ENCODE peak calls at places on chromosome 5, in six cellular contexts. E is GM12878, A is A549, O is K562, X is SK-N-SH, M is WTC11. G is an unnamed sample.

GRCh38 chr5:35656721-35657120 is 39.1 kb downstream of the SPEF2 start:
- DNase-seq in E (no peak), A (no peak), O (no peak), X (no peak), M (no peak), G (no peak)

GRCh38 chr5:14588145-14588544 is 6.6 kb downstream of the OTULINL start:
- DNase-seq in E (no peak), A (no peak), O (no peak), X (no peak), M (no peak), G (peak)

GRCh38 chr5:61023131-61023530 is 78.1 kb downstream of the NDUFAF2 start:
- DNase-seq in E (no peak), A (no peak), O (no peak), X (no peak), M (no peak), G (no peak)

GRCh38 chr5:107383414-107383813 is 287.3 kb downstream of the EFNA5 start:
- DNase-seq in E (no peak), A (no peak), O (no peak), X (no peak), M (no peak), G (no peak)

GRCh38 chr5:172939045-172939444 is 20.2 kb upstream of the RPL26L1 start:
- DNase-seq in E (no peak), A (no peak), O (peak), X (no peak), M (peak), G (peak)

GRCh38 chr5:114311943-114312342 is 49.9 kb upstream of the KCNN2 start:
- DNase-seq in E (no peak), A (no peak), O (no peak), X (no peak), M (peak), G (no peak)

GRCh38 chr5:1911773-1912235 is 29.1 kb upstream of the IRX4 start:
- DNase-seq in E (no peak), A (no peak), O (no peak), X (no peak), M (no peak), G (no peak)

GRCh38 chr5:98517967-98518366 is 255.5 kb upstream of the RGMB start:
- DNase-seq in E (no peak), A (no peak), O (no peak), X (no peak), M (no peak), G (no peak)

GRCh38 chr5:92394935-92395334 is 1011.8 kb upstream of the ARRDC3 start:
- DNase-seq in E (no peak), A (no peak), O (no peak), X (no peak), M (no peak), G (no peak)

GRCh38 chr5:132821791-132822190 is 8.7 kb downstream of the SHROOM1 start:
- DNase-seq in E (no peak), A (no peak), O (no peak), X (no peak), M (no peak), G (no peak)

GRCh38 chr5:100900796-100901731 is 2.0 kb downstream of the ST8SIA4 start:
- DNase-seq in E (peak), A (no peak), O (no peak), X (no peak), M (peak), G (peak)

GRCh38 chr5:72325566-72326297 is 5.6 kb downstream of the PTCD2 start:
- DNase-seq in E (no peak), A (no peak), O (no peak), X (no peak), M (no peak), G (no peak)

GRCh38 chr5:72328172-72328571 is 8.0 kb downstream of the PTCD2 start:
- DNase-seq in E (no peak), A (no peak), O (no peak), X (peak), M (no peak), G (no peak)

GRCh38 chr5:72326298-72326649 is 6.1 kb downstream of the PTCD2 start:
- DNase-seq in E (no peak), A (no peak), O (no peak), X (no peak), M (no peak), G (no peak)

GRCh38 chr5:72320022-72320898 is at the start of the genes MRPS27 and PTCD2:
- DNase-seq in E (peak), A (peak), O (peak), X (peak), M (peak), G (peak)

DNA sequence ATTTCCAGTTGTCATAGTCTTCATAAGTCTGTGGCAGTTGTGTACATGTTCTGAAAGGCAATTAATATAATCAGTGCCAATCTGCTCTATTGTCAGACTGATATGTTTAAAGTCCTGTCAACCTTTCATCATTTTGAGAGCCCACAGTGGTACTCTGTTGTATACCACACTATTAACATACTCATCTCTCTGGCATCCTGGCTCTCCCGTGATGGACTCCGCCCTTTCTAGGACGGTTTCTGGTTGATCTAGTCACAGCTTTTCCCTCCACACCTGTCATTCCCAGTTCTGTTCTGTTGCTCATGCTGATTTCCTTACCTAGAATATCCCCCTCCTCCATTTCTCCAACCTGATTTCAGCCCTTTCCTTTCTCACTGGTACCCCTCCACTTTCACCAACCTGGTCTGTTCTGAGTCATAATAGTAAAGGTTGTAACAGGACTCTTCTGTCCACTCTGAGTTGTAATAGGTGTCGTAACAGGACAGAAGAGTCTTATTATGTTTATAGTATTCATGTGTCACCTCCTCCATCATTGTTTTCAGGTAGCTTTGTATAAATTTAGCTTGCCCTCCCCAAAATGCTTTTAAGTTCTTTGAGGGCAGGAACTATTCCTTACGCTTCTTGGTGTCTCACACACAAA is 4.1 kb downstream of the PTCD2 start:
- DNase-seq in E (no peak), A (peak), O (no peak), X (no peak), M (no peak), G (no peak)
- TF ChIP-seq MAX in E (no peak), A (no peak), O (no peak), X (no peak), M (no peak), G (no peak)

GRCh38 chr5:150347003-150347402 is 10.5 kb upstream of the TCOF1 start:
- DNase-seq in E (no peak), A (no peak), O (no peak), X (no peak), M (no peak), G (peak)

GRCh38 chr5:150346592-150346991 is 10.9 kb upstream of the TCOF1 start:
- DNase-seq in E (no peak), A (no peak), O (no peak), X (no peak), M (no peak), G (no peak)

GRCh38 chr5:150350524-150351344 is 6.8 kb upstream of the TCOF1 start:
- DNase-seq in E (peak), A (peak), O (peak), X (peak), M (peak), G (peak)

GRCh38 chr5:150352531-150353394 is 4.7 kb upstream of the TCOF1 start:
- DNase-seq in E (no peak), A (no peak), O (no peak), X (no peak), M (no peak), G (no peak)

DNA sequence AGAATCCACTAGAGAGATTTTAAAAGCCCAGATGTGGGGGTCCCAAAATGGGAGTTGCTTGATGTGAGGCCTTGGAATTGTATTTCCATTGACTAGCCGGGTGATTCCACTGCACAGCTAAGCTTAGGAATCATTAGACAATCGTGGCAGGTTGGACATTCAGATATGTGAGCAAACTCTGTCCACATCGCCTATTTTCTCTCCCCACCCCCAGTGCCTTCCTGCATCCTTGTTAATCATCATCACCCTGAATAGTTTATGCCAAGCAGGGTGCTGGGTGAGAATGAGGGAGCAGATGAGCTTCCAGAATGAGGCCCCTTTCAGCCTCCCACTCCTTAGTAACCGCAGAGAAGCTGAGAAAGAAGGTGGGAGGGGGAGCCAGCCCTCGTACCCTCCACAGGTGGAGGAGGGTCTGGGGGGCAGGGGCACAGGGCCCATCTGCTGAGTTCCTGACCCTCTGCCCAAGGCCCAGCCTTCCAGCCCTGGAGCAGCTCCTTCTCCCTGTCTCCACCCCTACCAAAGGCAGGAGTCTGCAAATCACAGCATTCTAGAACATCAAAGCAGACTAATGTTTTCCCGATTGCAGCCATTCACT is 7.7 kb upstream of the TCOF1 start:
- DNase-seq in E (no peak), A (no peak), O (no peak), X (no peak), M (no peak), G (no peak)
- TF ChIP-seq MAX in E (no peak), A (no peak), O (no peak), X (no peak), M (no peak), G (no peak)

DNA sequence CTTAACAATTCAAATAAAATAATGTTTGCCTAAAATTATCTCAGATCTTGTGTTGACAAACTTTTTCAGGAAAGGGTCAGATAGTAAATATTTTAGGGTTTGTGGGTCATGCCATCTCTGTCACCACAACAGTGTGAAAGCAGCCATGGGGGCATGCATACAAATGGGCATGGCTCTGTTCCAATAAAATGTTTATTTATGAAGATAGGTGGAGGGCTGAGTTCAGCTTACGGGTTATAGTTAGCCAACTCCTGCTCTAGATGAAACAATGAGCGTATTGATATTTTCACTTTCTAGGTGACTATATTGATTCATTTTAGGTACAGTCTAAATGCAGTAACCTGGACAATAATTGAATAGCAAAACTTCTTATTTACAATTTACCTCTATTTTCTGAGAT is 533.8 kb upstream of the CLINT1 start:
- DNase-seq in E (no peak), A (no peak), O (no peak), X (no peak), M (no peak), G (no peak)
- TF ChIP-seq MAX in E (no peak), A (no peak), O (no peak), X (no peak), M (no peak), G (no peak)

DNA sequence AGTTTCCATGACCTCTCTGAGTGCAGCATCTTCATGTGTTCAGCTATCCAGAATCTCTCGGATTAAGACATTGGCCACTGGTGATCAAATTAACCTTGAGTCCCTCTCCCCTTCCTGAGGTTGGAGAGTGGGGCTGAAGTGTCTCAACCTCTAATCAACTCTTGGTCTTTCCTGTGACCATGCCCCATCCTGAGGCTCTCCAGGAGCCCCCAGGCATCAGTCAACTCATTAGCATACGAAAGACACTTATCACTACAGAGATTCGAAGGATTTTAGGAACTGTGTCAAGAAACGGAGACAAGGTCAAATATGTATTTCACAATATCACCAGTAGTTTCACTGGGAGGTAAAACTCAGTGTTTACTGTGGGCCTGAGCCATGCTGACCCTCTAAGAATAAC is 130.2 kb upstream of the CCDC152 start:
- DNase-seq in E (no peak), A (no peak), O (no peak), X (no peak), M (no peak), G (no peak)
- TF ChIP-seq MAX in E (no peak), A (no peak), O (no peak), X (no peak), M (no peak), G (no peak)

GRCh38 chr5:134132372-134133212 is 18.1 kb downstream of the TCF7 start:
- DNase-seq in E (peak), A (no peak), O (no peak), X (no peak), M (peak), G (no peak)
- TF ChIP-seq MAX in E (peak), A (no peak), O (no peak), X (no peak), M (no peak), G (no peak)

GRCh38 chr5:31378838-31379237 is 153.1 kb downstream of the DROSHA start:
- DNase-seq in E (no peak), A (no peak), O (no peak), X (no peak), M (no peak), G (peak)
- TF ChIP-seq MAX in E (no peak), A (no peak), O (no peak), X (no peak), M (no peak), G (peak)

DNA sequence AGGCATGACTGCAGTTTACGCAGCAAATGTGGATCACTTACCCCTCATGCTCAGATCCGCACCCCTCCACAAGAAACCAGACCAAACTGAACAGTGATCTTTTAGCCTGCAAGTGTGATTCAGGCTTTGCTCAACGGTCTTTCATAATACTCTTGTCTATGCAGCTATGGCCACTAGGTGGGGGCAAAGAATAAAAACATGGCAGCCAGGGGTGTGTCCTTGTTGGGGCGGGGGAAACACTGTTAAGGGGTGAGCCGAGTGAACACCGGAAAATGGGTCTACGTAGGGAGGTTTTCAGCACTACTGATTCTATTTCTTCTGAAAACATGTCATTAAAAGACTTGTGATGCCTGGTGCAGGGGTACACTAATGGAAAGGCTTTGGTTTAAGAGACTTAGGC is 49.8 kb upstream of the GPR151 start:
- DNase-seq in E (no peak), A (peak), O (peak), X (peak), M (peak), G (peak)
- TF ChIP-seq MAX in E (no peak), A (no peak), O (no peak), X (peak), M (no peak), G (no peak)

GRCh38 chr5:6556089-6556801 is 76.6 kb downstream of the NSUN2 start:
- DNase-seq in E (no peak), A (no peak), O (no peak), X (no peak), M (no peak), G (no peak)

GRCh38 chr5:6557807-6558575 is 74.9 kb downstream of the NSUN2 start:
- DNase-seq in E (no peak), A (no peak), O (no peak), X (no peak), M (no peak), G (no peak)

GRCh38 chr5:6554812-6555211 is 78.0 kb downstream of the NSUN2 start:
- DNase-seq in E (no peak), A (no peak), O (no peak), X (no peak), M (no peak), G (no peak)

GRCh38 chr5:6553986-6554385 is 78.9 kb downstream of the NSUN2 start:
- DNase-seq in E (no peak), A (no peak), O (no peak), X (no peak), M (no peak), G (no peak)

GRCh38 chr5:6556802-6557102 is 76.1 kb downstream of the NSUN2 start:
- DNase-seq in E (no peak), A (no peak), O (no peak), X (no peak), M (no peak), G (no peak)
- TF ChIP-seq MAX in E (no peak), A (no peak), O (no peak), X (no peak), M (no peak), G (no peak)

GRCh38 chr5:53613036-53613435 is 52.6 kb downstream of the NDUFS4 start:
- DNase-seq in E (no peak), A (no peak), O (no peak), X (no peak), M (no peak), G (no peak)
- TF ChIP-seq MAX in E (no peak), A (no peak), O (no peak), X (no peak), M (no peak), G (no peak)

G was measured in NB4.